ENCODE peak calls at places on chromosomes 2 and 18, in six cellular contexts. B, W, Q, D, Y and S are unnamed samples.

GRCh38 chr2:159109552-159109951 is 141.1 kb downstream of the TANC1 start:
- DNase-seq in W (no peak), Y (no peak), B (no peak), D (no peak), Q (no peak), S (no peak)

GRCh38 chr2:200156140-200156858 is 150.2 kb upstream of the SPATS2L start:
- DNase-seq in W (no peak), B (no peak), Q (no peak), Y (no peak), D (peak), S (peak)

GRCh38 chr18:48540329-48541025 is 1.6 kb downstream of the CTIF start:
- DNase-seq in B (peak), W (peak), Y (peak), D (peak), Q (peak), S (peak)

GRCh38 chr18:36578871-36579270 is 249.9 kb downstream of the TPGS2 start:
- DNase-seq in Y (no peak), B (no peak), D (peak), Q (no peak), W (no peak), S (no peak)

GRCh38 chr18:28075501-28075900 is 101.4 kb downstream of the CDH2 start:
- DNase-seq in D (peak), B (no peak), Y (no peak), W (no peak), Q (peak), S (no peak)

GRCh38 chr18:35463050-35463449 is 34.7 kb downstream of the INO80C start:
- DNase-seq in D (peak), Y (no peak), Q (no peak), B (no peak), W (no peak), S (no peak)

GRCh38 chr18:31723998-31724711 is 36.5 kb downstream of the SLC25A52 start:
- DNase-seq in B (no peak), W (peak), Y (no peak), Q (no peak), D (no peak), S (peak)

GRCh38 chr2:11896386-11896785 is 150.0 kb downstream of the LPIN1 start:
- DNase-seq in B (no peak), W (no peak), D (no peak), Y (no peak), Q (no peak), S (no peak)

GRCh38 chr2:239963646-239964205 is 61.4 kb downstream of the NDUFA10 start:
- DNase-seq in B (no peak), Q (no peak), Y (no peak), W (peak), D (no peak), S (no peak)

GRCh38 chr2:219252900-219253752 is at the start of gene TUBA4B:
- DNase-seq in W (peak), Y (no peak), Q (peak), B (peak), D (peak), S (peak)

GRCh38 chr2:20486571-20486970 is 39.7 kb downstream of the RHOB start:
- DNase-seq in W (no peak), B (no peak), Y (no peak), Q (no peak), D (no peak), S (no peak)

GRCh38 chr2:120736202-120736954 is 710 bp downstream of the GLI2 start:
- DNase-seq in D (no peak), Q (no peak), B (no peak), W (peak), Y (no peak), S (no peak)

GRCh38 chr2:219308142-219309093 is 783 bp downstream of the PTPRN start:
- DNase-seq in Y (peak), W (peak), Q (no peak), D (peak), B (peak), S (peak)

GRCh38 chr2:65686928-65687521 is 254.6 kb upstream of the SPRED2 start:
- DNase-seq in D (no peak), B (no peak), W (no peak), Q (peak), Y (no peak), S (no peak)

GRCh38 chr2:37343537-37344434 is 644 bp upstream of the QPCT start:
- DNase-seq in Q (no peak), D (peak), W (no peak), B (no peak), Y (no peak), S (peak)

GRCh38 chr2:236866542-236867340 is 218.9 kb upstream of the COPS8 start:
- DNase-seq in W (no peak), B (no peak), Y (no peak), D (no peak), Q (peak), S (no peak)

GRCh38 chr2:180061085-180061484 is 54.0 kb upstream of the CWC22 start:
- DNase-seq in W (no peak), Q (no peak), Y (no peak), D (no peak), B (no peak), S (no peak)

GRCh38 chr2:205025580-205026240 is 480.4 kb downstream of the PARD3B start:
- DNase-seq in D (peak), W (no peak), Q (peak), B (no peak), Y (no peak), S (no peak)

GRCh38 chr18:53603281-53603680 is 621.2 kb downstream of the MBD2 start:
- DNase-seq in D (no peak), B (no peak), Y (no peak), Q (peak), W (no peak), S (no peak)

GRCh38 chr18:69889009-69889408 is 58.7 kb downstream of the CD226 start:
- DNase-seq in Q (no peak), W (no peak), D (no peak), Y (no peak), B (peak), S (no peak)

GRCh38 chr2:46802665-46803550 is 112.7 kb downstream of the MCFD2 start:
- DNase-seq in W (no peak), Y (no peak), B (no peak), D (no peak), Q (no peak), S (no peak)

GRCh38 chr2:8488001-8488738 is 193.7 kb upstream of the ID2 start:
- DNase-seq in W (no peak), Q (peak), Y (peak), B (peak), D (peak), S (no peak)